ENCODE peak calls at places on chromosome 6, in four cellular contexts. One of them, this sample, is unnamed. For H3K4me1, the result is how much of the 10 kb centered on the place peaks cover.

GRCh38 chr6:168514216-168514615 is 73.2 kb downstream of the SMOC2 start:
- DNase-seq in GM12878: no peak
- DNase-seq in SK-N-SH: peak
- DNase-seq in K562: no peak
- DNase-seq in this sample: no peak

GRCh38 chr6:924661-925060 is 231.7 kb upstream of the EXOC2 start:
- DNase-seq in GM12878: no peak
- DNase-seq in SK-N-SH: no peak
- DNase-seq in K562: no peak
- DNase-seq in this sample: no peak

GRCh38 chr6:167676000-167676665 is 150.6 kb upstream of the AFDN start:
- DNase-seq in GM12878: no peak
- DNase-seq in SK-N-SH: no peak
- DNase-seq in K562: no peak
- DNase-seq in this sample: no peak

GRCh38 chr6:33166811-33167210 is 25.5 kb downstream of the COL11A2 start:
- DNase-seq in GM12878: no peak
- DNase-seq in SK-N-SH: no peak
- DNase-seq in K562: no peak
- DNase-seq in this sample: no peak

GRCh38 chr6:154267508-154268106 is 89.0 kb downstream of the IPCEF1 start:
- DNase-seq in GM12878: no peak
- DNase-seq in SK-N-SH: no peak
- DNase-seq in K562: no peak
- DNase-seq in this sample: no peak

GRCh38 chr6:84515082-84515481 is 249.3 kb downstream of the TBX18 start:
- DNase-seq in GM12878: no peak
- DNase-seq in SK-N-SH: no peak
- DNase-seq in K562: no peak
- DNase-seq in this sample: no peak

GRCh38 chr6:39446909-39447308 is 124.4 kb upstream of the KCNK16 start:
- DNase-seq in GM12878: no peak
- DNase-seq in SK-N-SH: no peak
- DNase-seq in K562: no peak
- DNase-seq in this sample: no peak

GRCh38 chr6:13300649-13301590 is 27.4 kb downstream of the TBC1D7 start:
- DNase-seq in GM12878: no peak
- DNase-seq in SK-N-SH: no peak
- DNase-seq in K562: no peak
- DNase-seq in this sample: no peak

GRCh38 chr6:68233623-68234022 is 401.5 kb upstream of the ADGRB3 start:
- DNase-seq in GM12878: no peak
- DNase-seq in SK-N-SH: no peak
- DNase-seq in K562: no peak
- DNase-seq in this sample: no peak

GRCh38 chr6:99181174-99181573 is 168.3 kb downstream of the FAXC start:
- DNase-seq in GM12878: no peak
- DNase-seq in SK-N-SH: no peak
- DNase-seq in K562: no peak
- DNase-seq in this sample: no peak

GRCh38 chr6:21666788-21667681 is 73.5 kb downstream of the SOX4 start:
- DNase-seq in GM12878: no peak
- DNase-seq in SK-N-SH: peak
- DNase-seq in K562: no peak
- DNase-seq in this sample: no peak

GRCh38 chr6:111983197-111983596 is 70.7 kb upstream of the CCN6 start:
- DNase-seq in GM12878: no peak
- DNase-seq in SK-N-SH: no peak
- DNase-seq in K562: no peak
- DNase-seq in this sample: no peak

GRCh38 chr6:81859884-81860283 is 107.4 kb upstream of the TENT5A start:
- DNase-seq in GM12878: no peak
- DNase-seq in SK-N-SH: no peak
- DNase-seq in K562: no peak
- DNase-seq in this sample: no peak

GRCh38 chr6:21665436-21666199 is 72.1 kb downstream of the SOX4 start:
- DNase-seq in GM12878: no peak
- DNase-seq in SK-N-SH: peak
- DNase-seq in K562: no peak
- DNase-seq in this sample: no peak

GRCh38 chr6:43142101-43142500 is 29.0 kb upstream of the SRF start:
- DNase-seq in GM12878: no peak
- DNase-seq in SK-N-SH: no peak
- DNase-seq in K562: no peak
- DNase-seq in this sample: no peak

GRCh38 chr6:25606151-25606550 is 45.9 kb upstream of the SCGN start:
- DNase-seq in GM12878: no peak
- DNase-seq in SK-N-SH: no peak
- DNase-seq in K562: no peak
- DNase-seq in this sample: no peak

GRCh38 chr6:52213127-52213526 is 27.0 kb downstream of the IL17A start:
- DNase-seq in GM12878: no peak
- DNase-seq in SK-N-SH: no peak
- DNase-seq in K562: no peak
- DNase-seq in this sample: no peak

GRCh38 chr6:105849741-105850140 is 236.4 kb upstream of the PRDM1 start:
- DNase-seq in GM12878: no peak
- DNase-seq in SK-N-SH: no peak
- DNase-seq in K562: no peak
- DNase-seq in this sample: no peak

DNA sequence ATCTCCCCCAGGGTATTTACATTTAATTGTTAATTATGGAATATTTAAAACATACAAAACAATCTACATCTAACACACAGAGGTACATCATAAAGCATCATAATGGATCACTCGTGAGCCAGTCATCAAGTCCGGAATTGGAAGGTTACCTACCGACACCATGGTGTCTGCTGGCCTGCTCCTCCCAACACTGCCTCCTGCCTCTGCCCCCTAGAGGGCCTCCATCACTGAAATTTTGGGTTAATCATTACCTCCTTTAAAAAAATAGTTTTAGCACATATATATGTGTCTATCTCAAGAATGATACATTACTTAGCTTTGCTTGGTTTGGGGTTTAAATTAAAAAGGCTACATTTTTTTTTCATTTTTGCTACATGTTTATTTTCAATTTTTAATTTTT is 114.6 kb upstream of the PDE10A start:
- DNase-seq in GM12878: no peak
- DNase-seq in SK-N-SH: no peak
- DNase-seq in K562: no peak
- DNase-seq in this sample: no peak
- TF ChIP-seq CTCF in GM12878: no peak
- TF ChIP-seq CTCF in SK-N-SH: no peak
- TF ChIP-seq CTCF in K562: peak
- TF ChIP-seq CTCF in this sample: peak

GRCh38 chr6:41182069-41183034 is 18.6 kb downstream of the TREML2 start:
- DNase-seq in GM12878: no peak
- DNase-seq in SK-N-SH: peak
- DNase-seq in K562: peak
- DNase-seq in this sample: peak

GRCh38 chr6:41177287-41177686 is 14.4 kb upstream of the TREM2 start:
- DNase-seq in GM12878: no peak
- DNase-seq in SK-N-SH: no peak
- DNase-seq in K562: no peak
- DNase-seq in this sample: no peak

GRCh38 chr6:41177695-41178094 is 14.8 kb upstream of the TREM2 start:
- DNase-seq in GM12878: no peak
- DNase-seq in SK-N-SH: no peak
- DNase-seq in K562: no peak
- DNase-seq in this sample: no peak

GRCh38 chr6:41184761-41185160 is 16.2 kb downstream of the TREML2 start:
- DNase-seq in GM12878: no peak
- DNase-seq in SK-N-SH: no peak
- DNase-seq in K562: no peak
- DNase-seq in this sample: no peak

GRCh38 chr6:41181566-41181965 is 18.6 kb upstream of the TREM2 start:
- DNase-seq in GM12878: no peak
- DNase-seq in SK-N-SH: no peak
- DNase-seq in K562: no peak
- DNase-seq in this sample: no peak
- TF ChIP-seq SIN3A in GM12878: no peak
- TF ChIP-seq SIN3A in SK-N-SH: no peak
- TF ChIP-seq SIN3A in K562: no peak
- TF ChIP-seq SIN3A in this sample: no peak

GRCh38 chr6:137214931-137215330 is 4.3 kb downstream of the IFNGR1 start:
- DNase-seq in GM12878: no peak
- DNase-seq in SK-N-SH: no peak
- DNase-seq in K562: no peak
- DNase-seq in this sample: no peak

GRCh38 chr6:137211910-137212309 is 7.3 kb downstream of the IFNGR1 start:
- DNase-seq in GM12878: no peak
- DNase-seq in SK-N-SH: no peak
- DNase-seq in K562: no peak
- DNase-seq in this sample: no peak

GRCh38 chr6:137213813-137214212 is 5.4 kb downstream of the IFNGR1 start:
- DNase-seq in GM12878: no peak
- DNase-seq in SK-N-SH: no peak
- DNase-seq in K562: no peak
- DNase-seq in this sample: no peak

GRCh38 chr6:137210903-137211302 is 8.3 kb downstream of the IFNGR1 start:
- DNase-seq in GM12878: no peak
- DNase-seq in SK-N-SH: no peak
- DNase-seq in K562: no peak
- DNase-seq in this sample: no peak

DNA sequence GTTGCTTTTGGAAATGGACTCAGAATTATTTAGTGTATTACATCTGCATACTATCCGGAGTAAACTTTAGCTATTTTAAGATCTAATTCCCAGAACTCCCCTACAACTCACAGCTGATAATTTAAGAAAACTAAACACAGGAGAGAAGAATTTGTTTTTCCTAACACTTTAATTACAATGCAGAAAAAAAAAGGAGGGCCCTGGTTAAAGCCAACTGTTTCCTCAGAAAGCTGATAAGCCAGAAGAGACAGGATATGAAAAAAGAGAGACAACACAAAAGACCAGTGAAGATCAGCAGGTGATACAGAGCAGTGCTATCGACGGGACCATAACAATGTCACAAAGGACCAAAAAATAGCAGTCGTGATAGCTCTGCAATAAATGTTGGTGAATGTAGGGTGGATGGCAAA is 5.8 kb downstream of the IFNGR1 start:
- DNase-seq in GM12878: no peak
- DNase-seq in SK-N-SH: no peak
- DNase-seq in K562: no peak
- DNase-seq in this sample: no peak
- H3K4me1 ChIP-seq in GM12878: under half
- H3K4me1 ChIP-seq in SK-N-SH: under half
- H3K4me1 ChIP-seq in K562: under half
- H3K4me1 ChIP-seq in this sample: under half

DNA sequence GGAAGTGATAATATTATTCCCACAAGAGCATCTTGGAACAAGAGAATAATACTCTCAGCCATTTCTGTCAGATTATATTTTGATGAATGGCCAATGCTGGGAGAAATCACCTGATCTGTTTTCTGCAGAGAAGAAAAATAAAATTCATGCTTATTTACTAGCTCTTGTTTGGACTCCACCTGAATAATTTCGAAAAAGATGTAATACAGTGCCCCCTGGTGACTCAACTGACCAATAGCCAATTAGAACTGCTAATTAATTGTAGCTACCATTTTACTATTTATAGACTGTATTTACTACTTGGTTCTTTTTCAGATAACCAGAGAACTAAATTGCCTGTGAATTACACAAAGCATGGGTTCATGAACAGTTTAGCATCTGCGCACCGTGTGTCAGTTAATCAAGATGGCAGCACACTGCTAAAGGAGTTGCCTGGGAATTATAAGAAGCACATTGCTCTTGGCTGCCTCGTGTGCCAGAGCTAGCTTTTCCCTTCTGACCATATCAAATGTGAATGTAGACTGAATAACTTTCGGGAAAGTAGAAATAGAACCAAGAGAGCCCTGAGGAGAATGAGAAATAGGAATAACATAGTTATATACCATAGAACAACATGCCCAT is 78.6 kb upstream of the TRDN start:
- DNase-seq in GM12878: no peak
- DNase-seq in SK-N-SH: peak
- DNase-seq in K562: no peak
- DNase-seq in this sample: peak
- TF ChIP-seq CTCF in GM12878: peak
- TF ChIP-seq CTCF in SK-N-SH: peak
- TF ChIP-seq CTCF in K562: peak
- TF ChIP-seq CTCF in this sample: peak

GRCh38 chr6:79650943-79651342 is 19.8 kb downstream of the SH3BGRL2 start:
- DNase-seq in GM12878: no peak
- DNase-seq in SK-N-SH: no peak
- DNase-seq in K562: no peak
- DNase-seq in this sample: no peak

GRCh38 chr6:79648315-79648714 is 17.2 kb downstream of the SH3BGRL2 start:
- DNase-seq in GM12878: no peak
- DNase-seq in SK-N-SH: no peak
- DNase-seq in K562: no peak
- DNase-seq in this sample: no peak

GRCh38 chr6:79649016-79649415 is 17.9 kb downstream of the SH3BGRL2 start:
- DNase-seq in GM12878: no peak
- DNase-seq in SK-N-SH: no peak
- DNase-seq in K562: no peak
- DNase-seq in this sample: no peak

GRCh38 chr6:79647756-79648155 is 16.6 kb downstream of the SH3BGRL2 start:
- DNase-seq in GM12878: no peak
- DNase-seq in SK-N-SH: no peak
- DNase-seq in K562: no peak
- DNase-seq in this sample: no peak

DNA sequence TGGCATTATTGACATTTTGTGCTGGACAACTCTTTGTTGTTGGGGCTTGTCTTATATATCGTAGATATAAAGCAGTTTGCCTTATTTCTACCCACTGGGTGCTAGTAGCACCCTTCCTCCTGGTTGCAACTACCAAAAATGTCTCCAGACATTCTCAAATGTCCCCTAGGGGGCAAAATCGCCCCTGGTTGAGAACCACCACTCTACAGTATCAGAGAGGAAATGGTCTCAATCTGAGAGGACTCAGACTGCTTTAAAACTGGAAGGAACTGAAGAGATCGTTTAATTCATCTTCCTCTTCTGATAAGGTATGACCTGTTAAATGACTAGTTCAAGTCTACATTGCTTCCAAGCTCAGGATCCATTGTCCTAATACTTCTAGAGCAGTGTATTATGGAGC is 14.9 kb downstream of the SH3BGRL2 start:
- DNase-seq in GM12878: no peak
- DNase-seq in SK-N-SH: no peak
- DNase-seq in K562: no peak
- DNase-seq in this sample: no peak
- TF ChIP-seq SIN3A in GM12878: no peak
- TF ChIP-seq SIN3A in SK-N-SH: no peak
- TF ChIP-seq SIN3A in K562: no peak
- TF ChIP-seq SIN3A in this sample: no peak

GRCh38 chr6:166364480-166364879 is 18.3 kb downstream of the MPC1 start:
- DNase-seq in GM12878: no peak
- DNase-seq in SK-N-SH: no peak
- DNase-seq in K562: no peak
- DNase-seq in this sample: no peak
- H3K4me1 ChIP-seq in GM12878: under half
- H3K4me1 ChIP-seq in SK-N-SH: under half
- H3K4me1 ChIP-seq in K562: under half
- H3K4me1 ChIP-seq in this sample: under half

GRCh38 chr6:61886608-61887259 is 399.3 kb downstream of the KHDRBS2 start:
- DNase-seq in GM12878: no peak
- DNase-seq in SK-N-SH: peak
- DNase-seq in K562: no peak
- DNase-seq in this sample: no peak
- TF ChIP-seq CTCF in GM12878: peak
- TF ChIP-seq CTCF in SK-N-SH: peak
- TF ChIP-seq CTCF in K562: no peak
- TF ChIP-seq CTCF in this sample: peak

This sample was measured in Panc1.